ENCODE peak calls at places on chromosomes 11 and 22, in four cellular contexts. M is tibial nerve, X is IMR-90, Y is psoas muscle. Z is an unnamed sample.

GRCh38 chr11:85595285-85595884 is 31.8 kb downstream of the DLG2 start:
- DNase-seq in M (no peak), X (peak), Y (no peak), Z (no peak)

GRCh38 chr11:10366568-10367331 is 61.9 kb downstream of the ADM start:
- DNase-seq in M (peak), X (peak), Y (peak), Z (peak)

GRCh38 chr11:134696455-134696854 is 284.4 kb upstream of the B3GAT1 start:
- DNase-seq in M (no peak), X (no peak), Y (no peak), Z (no peak)

GRCh38 chr22:22720201-22720723 is 75.8 kb downstream of the GGTLC2 start:
- DNase-seq in M (no peak), X (peak), Y (no peak), Z (no peak)

GRCh38 chr11:62923634-62924411 is 2.7 kb upstream of the CHRM1 start:
- DNase-seq in M (no peak), X (no peak), Y (no peak), Z (no peak)

GRCh38 chr11:72583177-72583553 is 91.1 kb downstream of the PDE2A start:
- DNase-seq in M (no peak), X (no peak), Y (peak), Z (no peak)

GRCh38 chr11:45939836-45940235 is 17.4 kb downstream of the LARGE2 start:
- DNase-seq in M (no peak), X (peak), Y (no peak), Z (no peak)

GRCh38 chr11:1337647-1338007 is 28.2 kb upstream of the TOLLIP start:
- DNase-seq in M (no peak), X (no peak), Y (no peak), Z (no peak)

GRCh38 chr11:117713676-117714075 is 83.3 kb downstream of the DSCAML1 start:
- DNase-seq in M (no peak), X (no peak), Y (no peak), Z (no peak)

GRCh38 chr11:113613619-113614018 is 92.5 kb downstream of the TMPRSS5 start:
- DNase-seq in M (no peak), X (no peak), Y (no peak), Z (no peak)

GRCh38 chr22:29116397-29117123 is 43.7 kb downstream of the KREMEN1 start:
- DNase-seq in M (no peak), X (peak), Y (no peak), Z (no peak)

GRCh38 chr11:116579857-116580727 is 192.7 kb downstream of the BUD13 start:
- DNase-seq in M (no peak), X (no peak), Y (no peak), Z (no peak)

GRCh38 chr11:114082415-114082748 is 22.9 kb downstream of the ZBTB16 start:
- DNase-seq in M (no peak), X (no peak), Y (peak), Z (no peak)

GRCh38 chr11:64619811-64620285 is 28.8 kb downstream of the SLC22A12 start:
- DNase-seq in M (no peak), X (peak), Y (no peak), Z (no peak)

GRCh38 chr11:63931045-63931444 is 7.8 kb upstream of the NAA40 start:
- DNase-seq in M (no peak), X (no peak), Y (no peak), Z (no peak)

GRCh38 chr11:11532574-11532973 is 89.2 kb downstream of the GALNT18 start:
- DNase-seq in M (no peak), X (peak), Y (no peak), Z (no peak)

GRCh38 chr22:37082251-37082650 is 27.3 kb downstream of the TMPRSS6 start:
- DNase-seq in M (no peak), X (peak), Y (no peak), Z (no peak)

GRCh38 chr11:31812392-31813241 is 1.5 kb upstream of the PAX6 start:
- DNase-seq in M (no peak), X (no peak), Y (peak), Z (no peak)

DNA sequence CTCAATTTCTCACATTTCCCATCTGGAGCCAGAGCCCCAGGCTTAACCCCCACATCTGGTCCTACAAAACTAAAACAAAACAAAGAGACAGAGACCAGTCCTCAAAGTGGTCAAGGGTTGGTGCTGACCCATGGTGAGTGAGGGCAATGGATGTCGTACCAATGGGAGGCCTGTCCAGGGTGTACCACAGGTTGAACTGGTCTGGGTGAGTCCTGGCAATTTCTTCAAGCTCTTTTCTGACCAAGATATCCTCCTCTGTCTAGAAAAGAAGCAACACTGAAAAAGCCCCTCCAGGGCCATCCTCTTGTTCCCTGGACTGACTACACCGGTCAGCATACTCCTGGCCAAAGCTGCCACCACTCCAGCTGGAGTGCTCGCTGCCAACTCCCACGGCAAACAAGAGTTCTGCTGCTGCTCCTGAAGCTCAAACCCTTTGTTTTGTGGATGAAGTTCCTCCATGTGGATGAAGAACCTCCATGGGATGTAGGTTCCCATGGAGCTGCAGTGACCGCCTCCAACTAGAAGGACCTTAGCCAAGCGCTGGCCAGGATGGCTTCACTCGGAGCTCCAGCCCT is 6.9 kb downstream of the CYB5R2 start:
- DNase-seq in M (no peak), X (no peak), Y (no peak), Z (no peak)
- H3K4me3 ChIP-seq in M (no peak), X (no peak), Y (no peak), Z (no peak)

GRCh38 chr11:128616158-128616557 is 28.8 kb upstream of the ETS1 start:
- DNase-seq in M (no peak), X (no peak), Y (no peak), Z (no peak)

GRCh38 chr11:128613300-128613995 is 26.1 kb upstream of the ETS1 start:
- DNase-seq in M (no peak), X (no peak), Y (no peak), Z (no peak)

GRCh38 chr11:128610765-128611617 is 23.6 kb upstream of the ETS1 start:
- DNase-seq in M (no peak), X (no peak), Y (no peak), Z (peak)

GRCh38 chr11:128615612-128616011 is 28.3 kb upstream of the ETS1 start:
- DNase-seq in M (no peak), X (no peak), Y (no peak), Z (no peak)

GRCh38 chr11:128615076-128615475 is 27.7 kb upstream of the ETS1 start:
- DNase-seq in M (no peak), X (no peak), Y (no peak), Z (no peak)
- H3K4me3 ChIP-seq in M (no peak), X (no peak), Y (no peak), Z (no peak)

DNA sequence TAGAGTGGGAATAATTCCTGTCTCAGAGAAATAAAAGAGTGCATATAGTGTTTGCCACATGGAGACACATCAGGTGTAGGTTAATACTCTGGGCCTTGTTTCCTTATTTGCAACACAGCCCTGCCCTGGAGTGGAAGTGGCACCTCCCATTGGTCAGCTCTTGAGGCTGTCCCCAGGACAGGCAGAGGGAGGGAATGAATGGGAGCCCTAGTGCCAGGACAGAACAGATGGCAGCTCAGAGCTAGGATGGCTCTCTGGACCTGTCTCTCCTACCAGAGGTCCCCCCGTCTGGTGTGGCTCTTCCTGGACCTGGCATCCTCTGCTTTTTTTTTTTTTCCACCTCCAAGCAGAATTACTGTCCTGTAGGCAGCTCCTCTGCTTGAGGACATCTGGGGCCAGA is 35.6 kb downstream of the LIMK2 start:
- DNase-seq in M (no peak), X (no peak), Y (no peak), Z (no peak)
- H3K4me3 ChIP-seq in M (no peak), X (no peak), Y (peak), Z (no peak)

DNA sequence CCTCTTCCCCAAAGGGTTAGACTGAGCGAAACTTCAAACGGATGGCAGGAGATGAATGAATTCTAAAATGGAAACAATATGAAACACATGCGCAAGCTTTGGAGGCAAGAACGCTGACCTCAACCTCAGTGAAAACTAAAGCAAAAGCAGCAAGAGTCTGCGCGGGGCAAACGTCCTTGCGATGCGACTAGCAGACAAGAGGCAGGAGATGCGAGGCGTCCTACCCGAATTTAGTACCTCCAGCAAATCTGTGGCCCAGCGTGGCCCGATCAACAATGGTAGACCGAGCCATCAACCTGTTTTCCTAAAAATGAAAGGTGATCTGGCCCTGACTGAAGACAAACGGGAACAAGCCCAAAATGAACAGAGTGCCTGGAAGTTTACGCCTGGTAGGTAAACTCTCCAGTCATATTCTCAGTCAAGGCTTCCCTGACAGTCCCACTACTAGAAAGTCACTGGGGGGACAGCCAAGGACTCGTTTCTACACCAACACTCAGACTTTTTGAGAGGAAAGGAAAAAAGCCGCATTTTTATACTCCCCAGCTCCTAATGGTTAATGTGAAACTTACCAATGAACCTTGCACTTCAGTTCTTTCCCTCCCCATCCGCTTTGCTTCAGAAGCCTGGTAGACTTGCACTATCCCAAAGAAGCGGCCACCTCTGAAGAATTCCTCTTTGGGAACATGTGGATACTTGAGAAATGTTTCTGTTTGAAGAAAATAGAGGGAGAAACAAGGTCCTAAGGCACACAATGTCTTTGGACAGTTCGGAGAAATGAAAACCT is 11.5 kb downstream of the MMP3 start:
- DNase-seq in M (no peak), X (no peak), Y (no peak), Z (no peak)
- H3K4me3 ChIP-seq in M (no peak), X (peak), Y (no peak), Z (no peak)

GRCh38 chr11:76444384-76445121 is at the start of gene EMSY:
- DNase-seq in M (peak), X (peak), Y (peak), Z (peak)

GRCh38 chr11:76445122-76446084 is 585 bp downstream of the EMSY start:
- DNase-seq in M (peak), X (peak), Y (peak), Z (peak)

GRCh38 chr11:76448506-76448905 is 3.7 kb downstream of the EMSY start:
- DNase-seq in M (no peak), X (no peak), Y (no peak), Z (no peak)

GRCh38 chr11:76444065-76444383 is 794 bp upstream of the EMSY start:
- DNase-seq in M (no peak), X (no peak), Y (no peak), Z (no peak)

GRCh38 chr11:76443254-76443935 is 1.4 kb upstream of the EMSY start:
- DNase-seq in M (no peak), X (no peak), Y (no peak), Z (no peak)
- H3K4me3 ChIP-seq in M (peak), X (peak), Y (peak), Z (peak)

GRCh38 chr22:44834065-44834464 is 81.7 kb downstream of the ARHGAP8 start:
- DNase-seq in M (no peak), X (no peak), Y (no peak), Z (no peak)

GRCh38 chr22:44827666-44828065 is 75.3 kb downstream of the ARHGAP8 start:
- DNase-seq in M (no peak), X (no peak), Y (no peak), Z (peak)

GRCh38 chr22:44828193-44828592 is 75.8 kb downstream of the ARHGAP8 start:
- DNase-seq in M (no peak), X (no peak), Y (no peak), Z (peak)

GRCh38 chr22:44837481-44837880 is 85.1 kb downstream of the ARHGAP8 start:
- DNase-seq in M (no peak), X (no peak), Y (peak), Z (no peak)

GRCh38 chr22:44831885-44832284 is 79.5 kb downstream of the ARHGAP8 start:
- DNase-seq in M (no peak), X (no peak), Y (no peak), Z (no peak)
- H3K4me3 ChIP-seq in M (no peak), X (no peak), Y (no peak), Z (no peak)

DNA sequence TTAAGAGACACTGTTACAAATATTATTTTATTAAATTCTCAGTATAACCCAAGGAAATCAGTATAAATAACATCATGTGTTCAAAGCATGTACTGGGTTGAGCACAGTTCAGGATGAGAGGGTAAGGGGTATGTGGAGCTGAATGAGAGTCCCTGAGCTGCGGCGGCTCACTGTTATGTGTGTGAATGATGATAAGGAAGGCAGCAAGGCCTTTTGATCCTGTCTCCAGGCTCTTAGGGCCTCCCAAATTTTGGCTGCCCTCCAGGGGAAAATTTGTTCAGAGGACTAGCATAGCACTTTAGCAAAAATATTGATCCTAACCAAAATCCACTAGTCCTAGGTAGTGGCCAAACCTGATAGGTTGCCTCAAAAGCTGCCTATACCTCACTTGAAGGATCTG is 86.1 kb upstream of the SPON1 start:
- DNase-seq in M (no peak), X (no peak), Y (no peak), Z (no peak)
- H3K4me3 ChIP-seq in M (no peak), X (no peak), Y (no peak), Z (no peak)

GRCh38 chr11:128517457-128518230 is 69.7 kb downstream of the ETS1 start:
- DNase-seq in M (no peak), X (no peak), Y (no peak), Z (no peak)
- H3K4me3 ChIP-seq in M (no peak), X (peak), Y (peak), Z (no peak)

Z was measured in mucosa of descending colon.